ENCODE peak calls at places on chromosomes 13 and 19, in nine cellular contexts. N, U, D, I, E, R, T, G and H are unnamed samples.

GRCh38 chr19:52188822-52189744 is 769 bp upstream of the PPP2R1A start:
- DNase-seq in E (no peak), U (peak; percentile 87), T (no peak), I (no peak), G (peak; percentile 89), R (peak; percentile 47), N (no peak), D (peak; percentile 11), H (peak; percentile 92)

GRCh38 chr13:110216403-110217041 is 90.4 kb downstream of the COL4A1 start:
- DNase-seq in R (no peak), T (no peak), N (no peak), D (no peak), I (no peak), E (no peak), U (no peak), G (no peak), H (peak; percentile 10)

GRCh38 chr19:4701557-4701956 is 22.1 kb downstream of the DPP9 start:
- DNase-seq in E (no peak), U (no peak), D (no peak), G (no peak), I (no peak), N (no peak), R (no peak), T (no peak), H (no peak)

GRCh38 chr19:44661904-44662303 is 9.4 kb upstream of the CEACAM19 start:
- DNase-seq in N (no peak), D (no peak), R (no peak), G (no peak), I (no peak), E (no peak), U (no peak), T (no peak), H (no peak)

GRCh38 chr13:108682714-108683113 is 53.3 kb downstream of the MYO16 start:
- DNase-seq in E (no peak), R (no peak), I (no peak), G (no peak), T (no peak), U (no peak), N (no peak), D (no peak), H (no peak)

GRCh38 chr19:45136507-45137178 is 24.1 kb downstream of the NKPD1 start:
- DNase-seq in U (no peak), T (no peak), D (no peak), N (no peak), I (no peak), E (no peak), R (no peak), G (no peak), H (peak; percentile 37)

GRCh38 chr19:51690359-51691121 is 2.6 kb upstream of the SPACA6 start:
- DNase-seq in D (peak; percentile 92), E (no peak), T (peak; percentile 59), U (peak; percentile 51), I (peak; percentile 80), N (peak; percentile 66), R (peak; percentile 48), G (peak; percentile 89), H (peak; percentile 64)

GRCh38 chr13:53004605-53005004 is 24.0 kb upstream of the OLFM4 start:
- DNase-seq in I (no peak), D (no peak), U (no peak), R (no peak), T (no peak), G (no peak), E (no peak), N (no peak), H (no peak)

GRCh38 chr13:111479412-111479811 is 159.0 kb downstream of the TEX29 start:
- DNase-seq in G (no peak), T (no peak), D (no peak), R (no peak), N (no peak), E (no peak), I (no peak), U (no peak), H (no peak)

GRCh38 chr19:2494447-2495129 is 18.7 kb downstream of the GADD45B start:
- DNase-seq in E (no peak), T (peak; percentile 82), G (peak; percentile 82), R (peak; percentile 46), N (peak; percentile 74), D (peak; percentile 62), U (peak; percentile 55), I (peak; percentile 87), H (peak; percentile 84)

GRCh38 chr19:1101337-1101698 is 2.5 kb upstream of the GPX4 start:
- DNase-seq in T (peak; percentile 40), N (no peak), E (no peak), G (no peak), R (peak; percentile 48), I (peak; percentile 73), U (no peak), D (no peak), H (peak; percentile 58)
- H3K4me1 ChIP-seq in T (peaks cover 46% of the 10 kb centered on the region), N (peaks cover 53% of the 10 kb centered on the region), E (peaks cover 70% of the 10 kb centered on the region), G (peaks cover 31% of the 10 kb centered on the region), R (peaks cover 72% of the 10 kb centered on the region), I (peaks cover 72% of the 10 kb centered on the region), U (peaks cover 37% of the 10 kb centered on the region), D (peaks cover 57% of the 10 kb centered on the region), H (peaks cover 65% of the 10 kb centered on the region)

GRCh38 chr19:47660435-47660832 is 51.5 kb downstream of the BICRA start:
- DNase-seq in E (peak; percentile 16), R (no peak), G (no peak), I (no peak), N (no peak), D (peak; percentile 43), T (peak; percentile 57), U (no peak), H (no peak)

GRCh38 chr19:47661161-47661560 is 52.1 kb upstream of the EHD2 start:
- DNase-seq in N (no peak), I (no peak), U (no peak), T (no peak), E (no peak), D (no peak), R (no peak), G (no peak), H (no peak)

GRCh38 chr19:47661571-47661970 is 51.7 kb upstream of the EHD2 start:
- DNase-seq in U (no peak), T (no peak), R (no peak), G (no peak), N (no peak), E (no peak), D (no peak), I (no peak), H (no peak)

GRCh38 chr19:47663435-47663910 is 49.7 kb upstream of the EHD2 start:
- DNase-seq in U (no peak), D (peak; percentile 31), E (no peak), N (no peak), R (no peak), I (no peak), G (no peak), T (no peak), H (no peak)

GRCh38 chr19:47663911-47664771 is 49.1 kb upstream of the EHD2 start:
- DNase-seq in R (peak; percentile 86), U (peak; percentile 85), E (no peak), T (peak; percentile 69), I (peak; percentile 76), G (peak; percentile 73), D (peak; percentile 77), N (peak; percentile 91), H (peak; percentile 37)
- TF ChIP-seq POLR2A in R (no peak), U (no peak), E (no peak), T (peak; percentile 18), I (peak; percentile 29), G (no peak), D (no peak), N (no peak), H (no peak)

DNA sequence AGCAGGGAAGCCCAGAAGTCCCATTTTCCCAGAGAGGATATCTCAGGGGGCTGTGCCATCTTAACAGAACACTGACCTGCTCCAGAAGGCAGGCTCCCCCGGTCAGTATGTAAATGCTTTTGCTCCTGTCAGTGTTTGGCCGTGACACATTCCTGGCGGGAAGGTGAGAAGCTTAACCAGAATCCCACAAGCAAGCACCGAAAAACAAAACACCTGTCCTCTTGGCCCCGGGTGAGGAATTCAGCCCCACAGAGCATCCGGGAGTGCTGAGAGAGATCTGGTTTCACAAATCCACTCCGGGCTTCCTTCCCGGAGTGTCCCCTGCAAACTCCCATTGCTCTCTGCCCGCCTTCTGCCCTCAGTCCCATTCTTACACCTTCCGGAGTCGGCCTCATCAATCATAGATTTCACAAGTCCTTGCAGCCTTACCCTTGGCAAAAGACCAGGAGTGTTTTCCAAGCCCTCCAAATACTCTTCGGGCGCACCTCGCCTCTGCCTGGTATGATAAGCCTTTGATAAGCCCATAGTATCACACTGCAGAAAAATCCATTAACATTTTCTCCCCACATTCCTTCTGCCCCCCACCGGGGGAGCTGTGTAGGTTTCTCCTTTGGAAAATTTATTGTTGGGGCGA is 12.2 kb downstream of the TPM4 start:
- DNase-seq in E (no peak), G (no peak), R (no peak), T (no peak), N (no peak), I (no peak), D (peak; percentile 80), U (no peak), H (no peak)
- H3K4me1 ChIP-seq in E (no peaks in the 10 kb centered on the region), G (no peaks in the 10 kb centered on the region), R (peaks cover 36% of the 10 kb centered on the region), T (peaks cover 46% of the 10 kb centered on the region), N (peaks cover 43% of the 10 kb centered on the region), I (peaks cover 10% of the 10 kb centered on the region), D (peaks cover 100% of the 10 kb centered on the region), U (peaks cover 7% of the 10 kb centered on the region), H (no peaks in the 10 kb centered on the region)

GRCh38 chr19:16627194-16627927 is 643 bp downstream of the MED26 start:
- DNase-seq in I (peak; percentile 29), U (no peak), E (no peak), T (peak; percentile 24), N (no peak), G (peak; percentile 66), D (no peak), R (no peak), H (no peak)

GRCh38 chr19:16626796-16627193 is 1.2 kb downstream of the MED26 start:
- DNase-seq in N (no peak), G (no peak), R (no peak), D (no peak), T (no peak), U (no peak), E (no peak), I (no peak), H (no peak)

GRCh38 chr19:16628984-16629691 is 1.1 kb upstream of the MED26 start:
- DNase-seq in G (peak; percentile 65), R (peak; percentile 55), E (no peak), D (no peak), N (peak; percentile 79), U (peak; percentile 30), I (peak; percentile 54), T (peak; percentile 65), H (no peak)

GRCh38 chr19:16627928-16628182 is 149 bp downstream of the MED26 start:
- DNase-seq in N (no peak), G (no peak), T (no peak), I (no peak), E (no peak), D (no peak), R (no peak), U (no peak), H (no peak)

GRCh38 chr19:16628183-16628983 is at the start of gene MED26:
- DNase-seq in R (peak; percentile 92), D (peak; percentile 89), N (peak; percentile 97), U (peak; percentile 92), T (peak; percentile 97), G (peak; percentile 99), E (peak; percentile 78), I (peak; percentile 96), H (peak; percentile 93)
- TF ChIP-seq POLR2A in R (peak; percentile 48), D (peak; percentile 55), N (peak; percentile 54), U (peak; percentile 18), T (peak; percentile 86), G (peak; percentile 63), E (peak; percentile 65), I (peak; percentile 83), H (no peak)

GRCh38 chr19:47228168-47228936 is 2.6 kb downstream of the BBC3 start:
- DNase-seq in R (peak; percentile 41), U (peak; percentile 80), D (peak; percentile 85), G (peak; percentile 69), E (no peak), T (peak; percentile 74), I (peak; percentile 55), N (peak; percentile 52), H (peak; percentile 63)
- H3K4me1 ChIP-seq in R (peaks cover 41% of the 10 kb centered on the region), U (peaks cover 7% of the 10 kb centered on the region), D (peaks cover 54% of the 10 kb centered on the region), G (peaks cover 12% of the 10 kb centered on the region), E (peaks cover 74% of the 10 kb centered on the region), T (peaks cover 43% of the 10 kb centered on the region), I (peaks cover 67% of the 10 kb centered on the region), N (peaks cover 26% of the 10 kb centered on the region), H (peaks cover 27% of the 10 kb centered on the region)